ENCODE peak calls at places on chromosomes 11 and 22, in six cellular contexts. One of them, this sample, is unnamed.

GRCh38 chr11:125147280-125147679 is 17.3 kb upstream of the PKNOX2 start:
- DNase-seq in stimulated activated naive CD4-positive, alpha-beta T cell treated with Interleukin-2 at 50 U/mL for 16 hours: no peak
- DNase-seq in NCI-H2029 treated with DMSO at 0.1 percent for 48 hours: no peak
- DNase-seq in cardiac fibroblast: no peak
- DNase-seq in heart right ventricle: no peak
- DNase-seq in posterior vena cava: no peak
- DNase-seq in this sample: no peak

GRCh38 chr11:133149698-133150097 is 382.6 kb downstream of the OPCML start:
- DNase-seq in stimulated activated naive CD4-positive, alpha-beta T cell treated with Interleukin-2 at 50 U/mL for 16 hours: no peak
- DNase-seq in NCI-H2029 treated with DMSO at 0.1 percent for 48 hours: no peak
- DNase-seq in cardiac fibroblast: no peak
- DNase-seq in heart right ventricle: no peak
- DNase-seq in posterior vena cava: no peak
- DNase-seq in this sample: no peak

GRCh38 chr22:23242473-23243001 is 62.2 kb downstream of the BCR start:
- DNase-seq in stimulated activated naive CD4-positive, alpha-beta T cell treated with Interleukin-2 at 50 U/mL for 16 hours: no peak
- DNase-seq in NCI-H2029 treated with DMSO at 0.1 percent for 48 hours: no peak
- DNase-seq in cardiac fibroblast: no peak
- DNase-seq in heart right ventricle: no peak
- DNase-seq in posterior vena cava: no peak
- DNase-seq in this sample: no peak

GRCh38 chr11:93085097-93085496 is 112.7 kb downstream of the SLC36A4 start:
- DNase-seq in stimulated activated naive CD4-positive, alpha-beta T cell treated with Interleukin-2 at 50 U/mL for 16 hours: no peak
- DNase-seq in NCI-H2029 treated with DMSO at 0.1 percent for 48 hours: no peak
- DNase-seq in cardiac fibroblast: peak
- DNase-seq in heart right ventricle: no peak
- DNase-seq in posterior vena cava: no peak
- DNase-seq in this sample: no peak

GRCh38 chr11:118838905-118839553 is 44.7 kb upstream of the CXCR5 start:
- DNase-seq in stimulated activated naive CD4-positive, alpha-beta T cell treated with Interleukin-2 at 50 U/mL for 16 hours: no peak
- DNase-seq in NCI-H2029 treated with DMSO at 0.1 percent for 48 hours: no peak
- DNase-seq in cardiac fibroblast: no peak
- DNase-seq in heart right ventricle: no peak
- DNase-seq in posterior vena cava: peak
- DNase-seq in this sample: no peak

GRCh38 chr11:7672960-7673723 is at the start of gene CYB5R2:
- DNase-seq in stimulated activated naive CD4-positive, alpha-beta T cell treated with Interleukin-2 at 50 U/mL for 16 hours: no peak
- DNase-seq in NCI-H2029 treated with DMSO at 0.1 percent for 48 hours: no peak
- DNase-seq in cardiac fibroblast: peak
- DNase-seq in heart right ventricle: peak
- DNase-seq in posterior vena cava: peak
- DNase-seq in this sample: no peak

GRCh38 chr11:2700415-2701211 is 819 bp upstream of the KCNQ1OT1 start:
- DNase-seq in stimulated activated naive CD4-positive, alpha-beta T cell treated with Interleukin-2 at 50 U/mL for 16 hours: peak
- DNase-seq in NCI-H2029 treated with DMSO at 0.1 percent for 48 hours: no peak
- DNase-seq in cardiac fibroblast: peak
- DNase-seq in heart right ventricle: peak
- DNase-seq in posterior vena cava: peak
- DNase-seq in this sample: peak

GRCh38 chr22:50270302-50271010 is at the start of gene MAPK11:
- DNase-seq in stimulated activated naive CD4-positive, alpha-beta T cell treated with Interleukin-2 at 50 U/mL for 16 hours: peak
- DNase-seq in NCI-H2029 treated with DMSO at 0.1 percent for 48 hours: no peak
- DNase-seq in cardiac fibroblast: peak
- DNase-seq in heart right ventricle: peak
- DNase-seq in posterior vena cava: peak
- DNase-seq in this sample: no peak

GRCh38 chr11:116221351-116221750 is 551.4 kb downstream of the BUD13 start:
- DNase-seq in stimulated activated naive CD4-positive, alpha-beta T cell treated with Interleukin-2 at 50 U/mL for 16 hours: no peak
- DNase-seq in NCI-H2029 treated with DMSO at 0.1 percent for 48 hours: no peak
- DNase-seq in cardiac fibroblast: no peak
- DNase-seq in heart right ventricle: no peak
- DNase-seq in posterior vena cava: no peak
- DNase-seq in this sample: no peak

GRCh38 chr22:45627489-45628233 is 44.0 kb upstream of the ATXN10 start:
- DNase-seq in stimulated activated naive CD4-positive, alpha-beta T cell treated with Interleukin-2 at 50 U/mL for 16 hours: no peak
- DNase-seq in NCI-H2029 treated with DMSO at 0.1 percent for 48 hours: no peak
- DNase-seq in cardiac fibroblast: no peak
- DNase-seq in heart right ventricle: no peak
- DNase-seq in posterior vena cava: no peak
- DNase-seq in this sample: peak